ENCODE peak calls at places on chromosomes 2 and 18, in six cellular contexts. A, G, Z, X, U and J are unnamed samples.

GRCh38 chr2:52178845-52179244 is 1146.9 kb upstream of the NRXN1 start:
- DNase-seq in A (no peak), G (no peak), Z (no peak), X (no peak), U (no peak), J (no peak)

GRCh38 chr2:85558160-85558559 is 3.1 kb downstream of the GGCX start:
- DNase-seq in A (no peak), G (no peak), Z (no peak), X (no peak), U (no peak), J (no peak)

GRCh38 chr2:113138428-113139322 is 11.3 kb downstream of the IL1RN start:
- DNase-seq in A (peak), G (peak), Z (peak), X (peak), U (peak), J (peak)

GRCh38 chr18:5582054-5582453 is 38.3 kb upstream of the EPB41L3 start:
- DNase-seq in A (no peak), G (no peak), Z (no peak), X (no peak), U (no peak), J (peak)

GRCh38 chr2:84300030-84301029 is 158.8 kb downstream of the SUCLG1 start:
- DNase-seq in A (no peak), G (no peak), Z (no peak), X (no peak), U (no peak), J (no peak)

GRCh38 chr2:85649201-85650190 is 18.5 kb downstream of the SFTPB start:
- DNase-seq in A (no peak), G (no peak), Z (no peak), X (no peak), U (no peak), J (no peak)

GRCh38 chr18:28837100-28837499 is 660.2 kb upstream of the CDH2 start:
- DNase-seq in A (no peak), G (no peak), Z (no peak), X (no peak), U (no peak), J (no peak)

GRCh38 chr2:128435576-128436497 is 117.2 kb upstream of the HS6ST1 start:
- DNase-seq in A (no peak), G (no peak), Z (no peak), X (peak), U (no peak), J (peak)

GRCh38 chr18:70044626-70045025 is 97.0 kb upstream of the CD226 start:
- DNase-seq in A (no peak), G (peak), Z (no peak), X (no peak), U (no peak), J (no peak)

GRCh38 chr2:190742431-190742830 is 93.5 kb downstream of the NAB1 start:
- DNase-seq in A (no peak), G (no peak), Z (no peak), X (no peak), U (no peak), J (no peak)

GRCh38 chr2:162072181-162072702 is 1.8 kb downstream of the DPP4 start:
- DNase-seq in A (no peak), G (no peak), Z (no peak), X (no peak), U (no peak), J (no peak)

GRCh38 chr2:239164281-239164871 is 236.4 kb downstream of the HDAC4 start:
- DNase-seq in A (no peak), G (no peak), Z (peak), X (peak), U (no peak), J (peak)

GRCh38 chr18:57437433-57437781 is 2.2 kb downstream of the ONECUT2 start:
- DNase-seq in A (no peak), G (peak), Z (no peak), X (no peak), U (no peak), J (peak)

GRCh38 chr2:160075171-160075570 is 12.8 kb upstream of the PLA2R1 start:
- DNase-seq in A (no peak), G (no peak), Z (no peak), X (no peak), U (no peak), J (no peak)

GRCh38 chr18:49241852-49242251 is 218.6 kb downstream of the DYM start:
- DNase-seq in A (no peak), G (no peak), Z (no peak), X (no peak), U (no peak), J (no peak)

GRCh38 chr2:136765256-136765735 is at the start of gene THSD7B:
- DNase-seq in A (no peak), G (peak), Z (no peak), X (no peak), U (no peak), J (peak)

GRCh38 chr2:228507870-228508269 is 326.4 kb upstream of the SPHKAP start:
- DNase-seq in A (no peak), G (no peak), Z (no peak), X (no peak), U (no peak), J (peak)
- H3K4me3 ChIP-seq in A (no peak), G (no peak), Z (no peak), X (no peak), U (no peak), J (no peak)

DNA sequence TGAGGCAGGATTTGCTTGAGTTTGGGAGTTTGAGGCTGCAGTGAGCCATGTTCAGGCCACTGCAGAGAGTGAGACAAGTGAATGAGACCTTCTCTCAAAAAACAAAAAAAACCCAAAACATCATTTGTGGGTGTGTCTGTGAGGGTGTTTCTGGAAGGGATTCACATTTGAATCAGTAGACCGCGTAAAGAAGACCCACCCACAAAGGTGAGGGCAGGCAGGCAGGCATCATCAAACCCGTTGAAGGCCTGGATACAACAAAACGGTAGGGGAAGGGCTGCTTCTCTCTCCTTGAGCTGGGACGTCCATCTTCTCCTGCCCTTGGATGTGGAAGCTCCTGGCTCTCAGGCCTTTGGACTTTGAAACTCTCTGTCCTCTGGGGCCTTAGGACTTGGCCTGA is 25.4 kb downstream of the CDKL4 start:
- DNase-seq in A (no peak), G (no peak), Z (no peak), X (no peak), U (no peak), J (no peak)
- H3K4me3 ChIP-seq in A (no peak), G (no peak), Z (no peak), X (no peak), U (no peak), J (no peak)

GRCh38 chr2:65420712-65421431 is 11.5 kb downstream of the SPRED2 start:
- DNase-seq in A (no peak), G (no peak), Z (no peak), X (peak), U (no peak), J (peak)
- H3K4me3 ChIP-seq in A (no peak), G (no peak), Z (no peak), X (no peak), U (peak), J (peak)

DNA sequence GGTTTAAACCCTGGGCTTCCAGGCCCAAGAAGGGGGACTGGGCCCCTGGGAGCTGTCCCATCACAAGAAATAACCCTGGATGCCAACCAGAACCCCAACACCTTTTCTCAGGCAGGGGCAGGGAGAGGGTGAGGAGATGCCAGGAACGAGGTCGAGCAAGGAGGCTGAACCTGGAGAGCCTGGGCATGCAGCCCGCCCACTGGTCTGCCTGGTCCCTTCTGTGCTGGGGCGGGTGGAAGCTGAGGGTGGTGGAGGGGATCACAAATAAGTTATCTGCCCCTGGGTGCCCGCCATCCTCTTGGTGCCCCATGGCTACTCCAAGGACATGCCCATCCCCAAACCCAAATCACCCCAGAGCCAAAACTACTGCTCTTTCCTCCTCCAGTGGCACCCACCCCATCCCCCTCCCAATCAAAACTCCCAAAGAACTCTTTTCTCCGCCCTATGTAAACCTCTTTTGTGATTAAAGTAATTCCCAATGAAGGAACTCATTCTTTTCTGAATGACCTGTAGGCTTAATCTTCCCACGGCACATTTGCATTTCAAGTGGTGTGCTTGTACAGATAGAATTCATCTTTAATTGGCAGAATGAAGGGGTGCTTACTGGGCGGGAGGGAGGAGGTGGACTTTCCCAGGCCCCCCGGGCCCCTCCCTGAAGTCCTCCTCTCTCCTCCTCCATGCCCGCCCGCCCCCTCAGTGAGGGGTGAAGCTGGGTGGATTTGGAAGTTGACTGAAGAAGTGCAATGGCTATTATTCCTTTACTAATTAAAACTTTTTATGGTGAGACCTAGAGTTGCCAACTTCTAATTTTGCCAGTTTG is 47.9 kb downstream of the EFR3B start:
- DNase-seq in A (no peak), G (no peak), Z (no peak), X (no peak), U (no peak), J (no peak)
- H3K4me3 ChIP-seq in A (no peak), G (no peak), Z (no peak), X (no peak), U (no peak), J (no peak)

GRCh38 chr2:199464614-199465352 is 7.0 kb upstream of the SATB2 start:
- DNase-seq in A (no peak), G (peak), Z (no peak), X (no peak), U (no peak), J (peak)
- H3K4me3 ChIP-seq in A (no peak), G (no peak), Z (no peak), X (no peak), U (no peak), J (no peak)

GRCh38 chr2:66387374-66387773 is 47.6 kb upstream of the MEIS1 start:
- DNase-seq in A (no peak), G (no peak), Z (no peak), X (no peak), U (no peak), J (no peak)

GRCh38 chr2:66389651-66390131 is 45.2 kb upstream of the MEIS1 start:
- DNase-seq in A (no peak), G (no peak), Z (no peak), X (peak), U (no peak), J (no peak)

GRCh38 chr2:66390152-66390551 is 44.8 kb upstream of the MEIS1 start:
- DNase-seq in A (no peak), G (no peak), Z (no peak), X (no peak), U (no peak), J (no peak)

GRCh38 chr2:66390811-66391210 is 44.1 kb upstream of the MEIS1 start:
- DNase-seq in A (no peak), G (no peak), Z (no peak), X (no peak), U (no peak), J (no peak)
- H3K4me3 ChIP-seq in A (no peak), G (no peak), Z (no peak), X (no peak), U (no peak), J (peak)